ENCODE peak calls at places on chromosomes 2 and 18, in eight cellular contexts. D, S, Z, O, A, L, X and C are unnamed samples.

GRCh38 chr18:55031164-55031563 is 71.9 kb upstream of the CCDC68 start:
- DNase-seq in Z (no peak), L (no peak), X (no peak), A (no peak), O (no peak), D (no peak), S (no peak), C (no peak)

GRCh38 chr2:205822578-205822977 is 140.3 kb downstream of the NRP2 start:
- DNase-seq in S (no peak), Z (no peak), D (peak; percentile 26), A (peak; percentile 13), X (peak; percentile 50), L (no peak), O (no peak), C (peak; percentile 21)

GRCh38 chr2:12222561-12222960 is 476.1 kb downstream of the LPIN1 start:
- DNase-seq in S (no peak), O (no peak), L (no peak), Z (no peak), A (no peak), D (no peak), X (no peak), C (no peak)

GRCh38 chr2:224952942-224953657 is 89.2 kb downstream of the DOCK10 start:
- DNase-seq in A (no peak), L (peak; percentile 46), D (no peak), O (peak; percentile 53), S (no peak), X (no peak), Z (no peak), C (no peak)

GRCh38 chr18:63523660-63524059 is 18.5 kb upstream of the SERPINB12 start:
- DNase-seq in X (peak; percentile 20), D (no peak), A (no peak), S (no peak), O (no peak), Z (no peak), L (no peak), C (peak; percentile 18)

GRCh38 chr2:240585101-240585500 is 1.4 kb upstream of the CAPN10 start:
- DNase-seq in L (peak; percentile 37), A (no peak), S (no peak), Z (no peak), O (no peak), X (no peak), D (no peak), C (no peak)

GRCh38 chr2:224820283-224820991 is 104.3 kb upstream of the CCDC195 start:
- DNase-seq in L (no peak), X (peak; percentile 45), A (no peak), D (no peak), Z (no peak), O (no peak), S (no peak), C (no peak)

GRCh38 chr18:75823376-75823950 is 396.0 kb upstream of the SMIM21 start:
- DNase-seq in D (no peak), O (no peak), L (no peak), X (no peak), S (no peak), A (no peak), Z (no peak), C (no peak)

GRCh38 chr18:49814147-49814499 is 790 bp upstream of the ACAA2 start:
- DNase-seq in D (no peak), L (peak; percentile 63), A (peak; percentile 65), O (no peak), S (peak; percentile 34), Z (no peak), X (peak; percentile 79), C (peak; percentile 73)

GRCh38 chr2:133523406-133523805 is 44.9 kb downstream of the NCKAP5 start:
- DNase-seq in O (no peak), D (no peak), Z (no peak), X (no peak), A (no peak), L (no peak), S (no peak), C (peak; percentile 8)

GRCh38 chr2:3423492-3424170 is 44.1 kb downstream of the TRAPPC12 start:
- DNase-seq in D (no peak), O (peak; percentile 86), A (peak; percentile 65), Z (peak; percentile 80), X (peak; percentile 68), L (peak; percentile 72), S (peak; percentile 39), C (peak; percentile 67)

GRCh38 chr2:42138163-42139016 is 30.8 kb upstream of the EML4 start:
- DNase-seq in O (no peak), Z (peak; percentile 57), S (peak; percentile 53), X (peak; percentile 96), D (peak; percentile 98), L (no peak), A (peak; percentile 98), C (peak; percentile 99)

GRCh38 chr2:100358554-100358953 is 36.3 kb upstream of the LONRF2 start:
- DNase-seq in L (no peak), D (no peak), A (no peak), O (no peak), X (no peak), S (no peak), Z (no peak), C (no peak)

GRCh38 chr2:240249423-240250149 is 109.1 kb upstream of the OTOS start:
- DNase-seq in D (no peak), Z (peak; percentile 20), O (peak; percentile 9), X (no peak), S (no peak), L (no peak), A (no peak), C (no peak)

GRCh38 chr2:241964133-241964532 is 94.6 kb downstream of the RTP5 start:
- DNase-seq in O (no peak), S (no peak), D (no peak), L (no peak), Z (no peak), X (no peak), A (no peak), C (no peak)

GRCh38 chr2:190843874-190844699 is 36.5 kb upstream of the GLS start:
- DNase-seq in A (no peak), Z (no peak), L (no peak), D (no peak), O (no peak), X (peak; percentile 52), S (no peak), C (no peak)

GRCh38 chr2:145010635-145011034 is 490.7 kb upstream of the ZEB2 start:
- DNase-seq in X (no peak), L (no peak), S (no peak), A (no peak), O (no peak), D (no peak), Z (no peak), C (no peak)

GRCh38 chr18:28189400-28190239 is 12.7 kb upstream of the CDH2 start:
- DNase-seq in S (peak; percentile 29), X (peak; percentile 85), A (peak; percentile 87), Z (peak; percentile 58), L (no peak), O (peak; percentile 31), D (no peak), C (peak; percentile 95)

GRCh38 chr2:182208421-182208820 is 218.4 kb downstream of the PDE1A start:
- DNase-seq in D (no peak), Z (no peak), L (no peak), A (no peak), X (no peak), S (no peak), O (no peak), C (no peak)

GRCh38 chr18:76449110-76449453 is 46.0 kb downstream of the ZNF516 start:
- DNase-seq in L (no peak), Z (no peak), S (no peak), D (no peak), O (no peak), A (no peak), X (no peak), C (no peak)

GRCh38 chr18:11496561-11497172 is 112.7 kb upstream of the SLC35G4 start:
- DNase-seq in L (no peak), Z (no peak), X (peak; percentile 58), S (no peak), O (no peak), A (no peak), D (no peak), C (no peak)

GRCh38 chr2:86218124-86218523 is 18.9 kb downstream of the MRPL35 start:
- DNase-seq in X (no peak), S (no peak), O (no peak), A (no peak), Z (no peak), L (no peak), D (no peak), C (no peak)

GRCh38 chr18:22848618-22849017 is 84.5 kb upstream of the RBBP8 start:
- DNase-seq in O (no peak), A (peak; percentile 93), L (no peak), X (peak; percentile 67), Z (no peak), S (peak; percentile 53), D (no peak), C (peak; percentile 89)

GRCh38 chr2:27959496-27959895 is 69.0 kb downstream of the BABAM2 start:
- DNase-seq in A (peak; percentile 83), O (peak; percentile 58), S (no peak), Z (no peak), D (no peak), L (peak; percentile 29), X (peak; percentile 74), C (peak; percentile 74)

DNA sequence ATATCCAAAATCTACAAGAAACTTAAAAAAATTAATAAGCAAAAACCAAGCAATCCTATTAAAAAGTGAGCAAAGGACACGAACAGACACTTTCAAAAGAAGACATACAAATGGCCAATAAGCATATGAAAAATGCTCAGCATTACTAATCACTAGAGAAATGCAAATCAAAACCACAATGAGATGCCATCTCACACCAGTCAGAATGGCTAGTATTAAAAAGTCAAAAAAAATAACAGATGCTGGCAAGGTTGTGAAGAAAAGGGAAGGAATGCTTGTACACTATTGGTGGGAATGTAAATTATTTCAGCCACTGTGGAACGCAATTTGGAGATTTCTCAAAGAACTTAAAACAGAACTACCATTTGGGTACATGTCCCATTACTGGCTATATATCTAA is 128.8 kb upstream of the SESTD1 start:
- DNase-seq in Z (no peak), X (no peak), A (no peak), D (no peak), S (no peak), L (no peak), O (no peak), C (no peak)
- H3K4me3 ChIP-seq in Z (no peak overlapping the region), X (no peak overlapping the region), A (no peak overlapping the region), D (no peak overlapping the region), S (no peak overlapping the region), L (no peak overlapping the region), O (no peak overlapping the region), C (no peak overlapping the region)

GRCh38 chr18:2471523-2471922 is 99.8 kb downstream of the METTL4 start:
- DNase-seq in Z (no peak), X (no peak), L (no peak), O (no peak), S (no peak), D (no peak), A (no peak), C (no peak)

GRCh38 chr18:2466978-2467377 is 104.3 kb downstream of the METTL4 start:
- DNase-seq in D (no peak), O (no peak), X (no peak), Z (no peak), A (no peak), L (no peak), S (no peak), C (no peak)
- TF ChIP-seq CTCF in D (no peak), O (no peak), X (no peak), Z (no peak), A (no peak), L (no peak), S (no peak), C (peak; percentile 25)

GRCh38 chr18:62420151-62420512 is 95.0 kb downstream of the TNFRSF11A start:
- DNase-seq in Z (no peak), S (no peak), L (peak; percentile 45), D (no peak), X (peak; percentile 14), A (peak; percentile 49), O (peak; percentile 74), C (peak; percentile 10)
- H3K4me3 ChIP-seq in Z (no peak overlapping the region), S (no peak overlapping the region), L (no peak overlapping the region), D (no peak overlapping the region), X (no peak overlapping the region), A (no peak overlapping the region), O (no peak overlapping the region), C (no peak overlapping the region)

GRCh38 chr2:56185582-56186046 is 1.8 kb downstream of the CCDC85A start:
- DNase-seq in D (no peak), Z (no peak), S (peak; percentile 20), A (peak; percentile 67), L (no peak), O (peak; percentile 38), X (peak; percentile 50), C (peak; percentile 20)
- TF ChIP-seq CTCF in D (peak; percentile 48), Z (no peak), S (no peak), A (peak; percentile 26), L (peak; percentile 16), O (no peak), X (no peak), C (peak; percentile 19)